ENCODE peak calls at places on chromosome 19, in ten cellular contexts. P is heart left ventricle; M is aorta; I is AG04450; T is tibial nerve; F is CD8-positive, alpha-beta memory T cell; S is heart right ventricle; E is body of pancreas; Z is gastrocnemius medialis; A is fibroblast of lung. D is an unnamed sample.

GRCh38 chr19:29878973-29879654 is 62.9 kb upstream of the URI1 start:
- DNase-seq in T (no peak), A (peak; percentile 11), M (no peak), Z (peak; percentile 73), I (no peak), F (no peak), P (no peak), E (no peak), S (no peak), D (no peak)

GRCh38 chr19:50330365-50331078 is 1.3 kb upstream of the KCNC3 start:
- DNase-seq in E (peak; percentile 82), S (peak; percentile 73), Z (peak; percentile 67), T (peak; percentile 26), F (peak; percentile 69), A (no peak), P (peak; percentile 89), I (no peak), M (peak; percentile 90), D (peak; percentile 18)

GRCh38 chr19:18859676-18860301 is 28.0 kb downstream of the UPF1 start:
- DNase-seq in Z (no peak), T (no peak), I (no peak), P (no peak), A (peak; percentile 8), F (no peak), E (no peak), S (peak; percentile 78), M (no peak), D (no peak)

GRCh38 chr19:40862785-40863184 is 12.5 kb upstream of the CYP2A6 start:
- DNase-seq in E (no peak), Z (no peak), T (no peak), M (no peak), F (no peak), P (no peak), A (peak; percentile 53), S (no peak), I (no peak), D (no peak)

GRCh38 chr19:51150627-51151026 is 8.5 kb downstream of the SIGLEC7 start:
- DNase-seq in E (no peak), S (no peak), T (no peak), Z (no peak), A (no peak), P (no peak), M (no peak), I (no peak), F (no peak), D (no peak)

GRCh38 chr19:51980116-51980736 is 6.4 kb downstream of the ZNF350 start:
- DNase-seq in F (no peak), E (no peak), S (no peak), I (no peak), Z (no peak), T (no peak), M (no peak), P (no peak), A (no peak), D (no peak)

GRCh38 chr19:29260477-29261317 is 47.7 kb upstream of the UQCRFS1 start:
- DNase-seq in I (no peak), F (no peak), P (no peak), A (no peak), Z (peak; percentile 22), E (no peak), S (no peak), M (no peak), T (no peak), D (no peak)

GRCh38 chr19:50003810-50004419 is 21.3 kb downstream of the VRK3 start:
- DNase-seq in M (peak; percentile 85), F (no peak), P (peak; percentile 69), Z (peak; percentile 63), A (peak; percentile 95), T (no peak), E (no peak), I (peak; percentile 71), S (peak; percentile 16), D (peak; percentile 77)

GRCh38 chr19:12834418-12834943 is at the start of gene RTBDN:
- DNase-seq in E (no peak), F (no peak), T (no peak), S (no peak), P (no peak), A (no peak), I (no peak), M (no peak), Z (no peak), D (no peak)

GRCh38 chr19:33368074-33368864 is 5.2 kb upstream of the CEBPG start:
- DNase-seq in T (no peak), S (no peak), P (no peak), Z (no peak), E (no peak), I (no peak), F (no peak), A (peak; percentile 26), M (no peak), D (no peak)

GRCh38 chr19:18961767-18962423 is 20.9 kb upstream of the HOMER3 start:
- DNase-seq in I (no peak), E (no peak), M (no peak), P (no peak), Z (no peak), A (no peak), F (no peak), S (no peak), T (no peak), D (no peak)

GRCh38 chr19:50790898-50791562 is 815 bp downstream of the ACP4 start:
- DNase-seq in S (no peak), M (no peak), P (no peak), I (no peak), Z (no peak), T (no peak), A (peak; percentile 18), F (no peak), E (no peak), D (no peak)

GRCh38 chr19:43651758-43652545 is 12.3 kb upstream of the CADM4 start:
- DNase-seq in E (peak; percentile 77), P (peak; percentile 46), A (peak; percentile 69), T (peak; percentile 28), M (no peak), Z (peak; percentile 12), S (peak; percentile 62), I (peak; percentile 27), F (no peak), D (peak; percentile 42)

GRCh38 chr19:5287066-5287465 is 53.5 kb downstream of the PTPRS start:
- DNase-seq in A (no peak), S (no peak), T (no peak), Z (no peak), M (no peak), I (no peak), P (no peak), E (no peak), F (no peak), D (no peak)

GRCh38 chr19:57227461-57227860 is 3.4 kb upstream of the AURKC start:
- DNase-seq in F (no peak), Z (no peak), E (no peak), S (no peak), A (no peak), T (no peak), M (no peak), I (no peak), P (no peak), D (no peak)

GRCh38 chr19:55179570-55180484 is at the start of gene SYT5:
- DNase-seq in E (peak; percentile 57), S (no peak), T (no peak), F (peak; percentile 52), M (no peak), I (no peak), P (no peak), Z (no peak), A (no peak), D (no peak)

GRCh38 chr19:3034194-3034844 is 5.2 kb upstream of the TLE2 start:
- DNase-seq in A (peak; percentile 80), F (no peak), S (no peak), E (no peak), T (no peak), M (no peak), P (no peak), Z (no peak), I (peak; percentile 21), D (no peak)

DNA sequence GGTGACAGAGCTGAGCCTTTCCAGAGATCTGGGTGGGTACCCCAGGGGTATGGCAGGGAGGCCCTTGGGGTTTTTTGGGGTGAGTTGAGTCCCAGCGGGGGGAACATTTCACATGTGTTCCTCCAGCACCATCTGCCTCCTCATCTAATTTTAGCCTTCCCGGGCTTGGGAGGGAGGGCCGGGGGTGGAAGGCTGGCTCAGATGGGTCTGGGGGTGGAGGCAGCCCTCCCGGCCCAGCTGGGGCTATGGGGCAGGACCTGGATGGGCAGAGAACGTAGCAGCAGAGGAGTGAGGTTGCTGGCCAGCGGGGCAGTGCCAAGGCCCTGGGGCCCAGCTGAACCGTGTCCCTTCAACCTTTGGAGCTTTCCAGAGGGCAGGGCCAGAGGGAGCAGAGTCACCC is 23.5 kb downstream of the ADGRL1 start:
- DNase-seq in P (no peak), I (no peak), T (no peak), E (no peak), F (no peak), Z (no peak), S (no peak), M (no peak), A (no peak), D (no peak)
- H3K27ac ChIP-seq in P (no peak overlapping the region), I (no peak overlapping the region), T (no peak overlapping the region), E (no peak overlapping the region), F (no peak overlapping the region), Z (no peak overlapping the region), S (no peak overlapping the region), M (no peak overlapping the region), A (no peak overlapping the region), D (no peak overlapping the region)

DNA sequence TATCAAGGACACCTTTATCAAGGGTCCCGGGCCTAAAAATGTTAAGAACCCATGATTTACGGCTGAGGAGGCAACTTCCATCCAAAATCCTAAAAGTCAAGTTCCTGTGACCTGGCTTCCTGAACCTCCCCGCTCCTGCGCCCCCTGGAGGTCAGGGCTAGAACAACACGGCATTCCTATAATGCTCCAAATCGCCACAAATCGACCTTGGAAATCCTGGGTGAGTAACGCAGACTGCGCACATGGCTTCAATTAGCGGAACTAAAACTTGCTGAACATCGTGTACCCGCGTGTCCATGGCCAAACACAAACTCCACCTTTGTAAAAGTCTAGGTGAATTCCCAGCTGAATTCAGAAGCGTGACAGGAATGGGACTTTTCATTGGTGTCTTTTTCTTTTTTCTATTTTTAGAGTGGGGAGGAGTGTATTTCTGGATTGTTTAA is 4.3 kb upstream of the C5AR1 start:
- DNase-seq in A (peak; percentile 92), S (peak; percentile 54), P (peak; percentile 68), I (peak; percentile 78), M (peak; percentile 84), F (peak; percentile 51), Z (peak; percentile 12), T (peak; percentile 65), E (peak; percentile 88), D (peak; percentile 69)
- H3K27ac ChIP-seq in A (no peak overlapping the region), S (no peak overlapping the region), P (no peak overlapping the region), I (peak overlapping the region; percentile 21), M (no peak overlapping the region), F (no peak overlapping the region), Z (no peak overlapping the region), T (no peak overlapping the region), E (no peak overlapping the region), D (no peak overlapping the region)

GRCh38 chr19:20367811-20368294 is 197.7 kb downstream of the ZNF737 start:
- DNase-seq in F (no peak), I (no peak), M (no peak), E (peak; percentile 69), A (no peak), P (no peak), S (no peak), T (no peak), Z (no peak), D (no peak)

GRCh38 chr19:20371911-20372310 is 193.7 kb downstream of the ZNF737 start:
- DNase-seq in Z (no peak), I (no peak), T (no peak), E (no peak), M (no peak), A (no peak), S (no peak), F (no peak), P (no peak), D (no peak)
- H3K27ac ChIP-seq in Z (no peak overlapping the region), I (no peak overlapping the region), T (no peak overlapping the region), E (no peak overlapping the region), M (no peak overlapping the region), A (no peak overlapping the region), S (no peak overlapping the region), F (no peak overlapping the region), P (no peak overlapping the region), D (no peak overlapping the region)

GRCh38 chr19:1292419-1293151 is 6.9 kb downstream of the EFNA2 start:
- DNase-seq in I (no peak), P (no peak), M (no peak), E (no peak), T (no peak), Z (no peak), F (no peak), S (no peak), A (no peak), D (no peak)
- H3K27ac ChIP-seq in I (no peak overlapping the region), P (no peak overlapping the region), M (no peak overlapping the region), E (no peak overlapping the region), T (no peak overlapping the region), Z (no peak overlapping the region), F (no peak overlapping the region), S (no peak overlapping the region), A (no peak overlapping the region), D (no peak overlapping the region)